ENCODE peak calls at places on chromosome 7, in seven cellular contexts. X, M, Q, T, R, P and W are unnamed samples.

GRCh38 chr7:50953820-50954219 is 171.1 kb upstream of the GRB10 start:
- DNase-seq in P (no peak), M (no peak), X (peak), R (no peak), Q (peak), T (no peak), W (no peak)

GRCh38 chr7:157483971-157484410 is 147.2 kb downstream of the DNAJB6 start:
- DNase-seq in R (no peak), T (no peak), X (no peak), Q (no peak), M (no peak), P (no peak), W (no peak)

GRCh38 chr7:74289660-74290589 is 718 bp downstream of the CLIP2 start:
- DNase-seq in R (peak), X (no peak), T (no peak), P (peak), Q (no peak), M (peak), W (no peak)

GRCh38 chr7:921071-921461 is 33.4 kb downstream of the ADAP1 start:
- DNase-seq in Q (no peak), R (no peak), T (no peak), X (no peak), P (no peak), M (no peak), W (no peak)

GRCh38 chr7:93921607-93922446 is at the start of gene GNG11:
- DNase-seq in R (peak), Q (peak), X (peak), T (peak), P (peak), M (peak), W (peak)

GRCh38 chr7:3065724-3066143 is 22.1 kb upstream of the CARD11 start:
- DNase-seq in Q (no peak), R (no peak), T (no peak), X (peak), M (no peak), P (peak), W (peak)

GRCh38 chr7:43201912-43202311 is 89.5 kb downstream of the HECW1 start:
- DNase-seq in R (no peak), T (no peak), X (peak), M (no peak), Q (peak), P (no peak), W (no peak)

GRCh38 chr7:128591705-128592104 is 80.4 kb upstream of the GARIN1A start:
- DNase-seq in Q (no peak), X (no peak), M (no peak), R (no peak), P (no peak), T (no peak), W (no peak)

GRCh38 chr7:105806592-105807266 is 69.7 kb downstream of the ATXN7L1 start:
- DNase-seq in R (no peak), Q (peak), P (no peak), T (no peak), M (no peak), X (peak), W (peak)